ENCODE peak calls at places on chromosomes 12 and 14, in eight cellular contexts. One of them, this sample, is unnamed.

GRCh38 chr14:105486974-105487448 is 325 bp downstream of the CRIP1 start:
- DNase-seq in pancreas: no peak
- DNase-seq in iris pigment epithelial cell: no peak
- DNase-seq in CD8-positive, alpha-beta memory T cell: peak; percentile 58
- DNase-seq in PC-3: no peak
- DNase-seq in hippocampal formation: no peak
- DNase-seq in cardiac fibroblast: no peak
- DNase-seq in stomach: no peak
- DNase-seq in this sample: no peak

GRCh38 chr12:105469182-105469581 is 138.7 kb downstream of the C12orf75 start:
- DNase-seq in pancreas: no peak
- DNase-seq in iris pigment epithelial cell: no peak
- DNase-seq in cardiac fibroblast: no peak
- DNase-seq in stomach: no peak
- DNase-seq in PC-3: no peak
- DNase-seq in CD8-positive, alpha-beta memory T cell: no peak
- DNase-seq in hippocampal formation: no peak
- DNase-seq in this sample: no peak

GRCh38 chr12:13144266-13144828 is 40.9 kb upstream of the GSG1 start:
- DNase-seq in CD8-positive, alpha-beta memory T cell: no peak
- DNase-seq in cardiac fibroblast: no peak
- DNase-seq in hippocampal formation: no peak
- DNase-seq in stomach: no peak
- DNase-seq in pancreas: no peak
- DNase-seq in iris pigment epithelial cell: no peak
- DNase-seq in PC-3: no peak
- DNase-seq in this sample: peak; percentile 21

GRCh38 chr12:48219635-48220034 is 16.5 kb upstream of the OR10AD1 start:
- DNase-seq in cardiac fibroblast: no peak
- DNase-seq in stomach: no peak
- DNase-seq in CD8-positive, alpha-beta memory T cell: no peak
- DNase-seq in hippocampal formation: no peak
- DNase-seq in pancreas: no peak
- DNase-seq in iris pigment epithelial cell: no peak
- DNase-seq in PC-3: no peak
- DNase-seq in this sample: no peak

GRCh38 chr12:24039113-24039525 is 89.6 kb upstream of the SOX5 start:
- DNase-seq in stomach: no peak
- DNase-seq in cardiac fibroblast: peak; percentile 88
- DNase-seq in hippocampal formation: no peak
- DNase-seq in CD8-positive, alpha-beta memory T cell: no peak
- DNase-seq in pancreas: no peak
- DNase-seq in iris pigment epithelial cell: peak; percentile 99
- DNase-seq in PC-3: peak; percentile 49
- DNase-seq in this sample: no peak

GRCh38 chr14:27958757-27959156 is 807.8 kb upstream of the FOXG1 start:
- DNase-seq in PC-3: no peak
- DNase-seq in pancreas: no peak
- DNase-seq in iris pigment epithelial cell: no peak
- DNase-seq in CD8-positive, alpha-beta memory T cell: no peak
- DNase-seq in stomach: no peak
- DNase-seq in hippocampal formation: no peak
- DNase-seq in cardiac fibroblast: no peak
- DNase-seq in this sample: no peak

GRCh38 chr12:68148261-68148951 is 11.1 kb downstream of the IFNG start:
- DNase-seq in iris pigment epithelial cell: no peak
- DNase-seq in PC-3: no peak
- DNase-seq in stomach: no peak
- DNase-seq in pancreas: no peak
- DNase-seq in cardiac fibroblast: no peak
- DNase-seq in CD8-positive, alpha-beta memory T cell: no peak
- DNase-seq in hippocampal formation: no peak
- DNase-seq in this sample: no peak

GRCh38 chr14:101002738-101003137 is 99.2 kb upstream of the RTL1 start:
- DNase-seq in hippocampal formation: no peak
- DNase-seq in PC-3: no peak
- DNase-seq in iris pigment epithelial cell: no peak
- DNase-seq in CD8-positive, alpha-beta memory T cell: no peak
- DNase-seq in stomach: no peak
- DNase-seq in pancreas: no peak
- DNase-seq in cardiac fibroblast: no peak
- DNase-seq in this sample: no peak

GRCh38 chr12:1842183-1842904 is 22.0 kb downstream of the LRTM2 start:
- DNase-seq in hippocampal formation: no peak
- DNase-seq in CD8-positive, alpha-beta memory T cell: no peak
- DNase-seq in iris pigment epithelial cell: no peak
- DNase-seq in stomach: no peak
- DNase-seq in cardiac fibroblast: no peak
- DNase-seq in PC-3: no peak
- DNase-seq in pancreas: peak; percentile 40
- DNase-seq in this sample: peak; percentile 83

GRCh38 chr12:51434305-51434704 is 9.7 kb downstream of the SLC4A8 start:
- DNase-seq in pancreas: no peak
- DNase-seq in hippocampal formation: no peak
- DNase-seq in stomach: no peak
- DNase-seq in iris pigment epithelial cell: peak; percentile 23
- DNase-seq in PC-3: no peak
- DNase-seq in cardiac fibroblast: no peak
- DNase-seq in CD8-positive, alpha-beta memory T cell: no peak
- DNase-seq in this sample: no peak

GRCh38 chr14:70882771-70883492 is 24.3 kb upstream of the PCNX1 start:
- DNase-seq in pancreas: no peak
- DNase-seq in cardiac fibroblast: peak; percentile 83
- DNase-seq in CD8-positive, alpha-beta memory T cell: no peak
- DNase-seq in hippocampal formation: no peak
- DNase-seq in iris pigment epithelial cell: peak; percentile 87
- DNase-seq in PC-3: peak; percentile 58
- DNase-seq in stomach: no peak
- DNase-seq in this sample: peak; percentile 24

GRCh38 chr12:45612044-45612794 is 117.3 kb upstream of the ARID2 start:
- DNase-seq in CD8-positive, alpha-beta memory T cell: no peak
- DNase-seq in PC-3: peak; percentile 39
- DNase-seq in iris pigment epithelial cell: peak; percentile 74
- DNase-seq in hippocampal formation: no peak
- DNase-seq in cardiac fibroblast: peak; percentile 22
- DNase-seq in stomach: no peak
- DNase-seq in pancreas: no peak
- DNase-seq in this sample: no peak

GRCh38 chr12:129009833-129010232 is 156.6 kb downstream of the GLT1D1 start:
- DNase-seq in pancreas: no peak
- DNase-seq in stomach: peak; percentile 27
- DNase-seq in PC-3: no peak
- DNase-seq in iris pigment epithelial cell: no peak
- DNase-seq in hippocampal formation: no peak
- DNase-seq in CD8-positive, alpha-beta memory T cell: no peak
- DNase-seq in cardiac fibroblast: no peak
- DNase-seq in this sample: no peak

GRCh38 chr12:109263439-109263838 is 45.6 kb downstream of the FOXN4 start:
- DNase-seq in CD8-positive, alpha-beta memory T cell: no peak
- DNase-seq in stomach: no peak
- DNase-seq in pancreas: no peak
- DNase-seq in PC-3: no peak
- DNase-seq in cardiac fibroblast: no peak
- DNase-seq in hippocampal formation: no peak
- DNase-seq in iris pigment epithelial cell: no peak
- DNase-seq in this sample: no peak

GRCh38 chr14:89167705-89168104 is 249.3 kb downstream of the FOXN3 start:
- DNase-seq in CD8-positive, alpha-beta memory T cell: no peak
- DNase-seq in iris pigment epithelial cell: no peak
- DNase-seq in PC-3: no peak
- DNase-seq in cardiac fibroblast: no peak
- DNase-seq in pancreas: no peak
- DNase-seq in stomach: no peak
- DNase-seq in hippocampal formation: no peak
- DNase-seq in this sample: no peak

GRCh38 chr12:31217356-31218130 is 108.4 kb downstream of the SINHCAF start:
- DNase-seq in iris pigment epithelial cell: no peak
- DNase-seq in hippocampal formation: no peak
- DNase-seq in PC-3: no peak
- DNase-seq in pancreas: peak; percentile 43
- DNase-seq in CD8-positive, alpha-beta memory T cell: no peak
- DNase-seq in stomach: no peak
- DNase-seq in cardiac fibroblast: no peak
- DNase-seq in this sample: no peak

GRCh38 chr12:87119713-87120112 is 863.5 kb upstream of the MGAT4C start:
- DNase-seq in iris pigment epithelial cell: no peak
- DNase-seq in CD8-positive, alpha-beta memory T cell: no peak
- DNase-seq in cardiac fibroblast: peak; percentile 35
- DNase-seq in pancreas: no peak
- DNase-seq in stomach: no peak
- DNase-seq in hippocampal formation: no peak
- DNase-seq in PC-3: no peak
- DNase-seq in this sample: no peak

GRCh38 chr14:50675597-50675996 is 7.5 kb upstream of the SAV1 start:
- DNase-seq in iris pigment epithelial cell: no peak
- DNase-seq in PC-3: peak; percentile 62
- DNase-seq in CD8-positive, alpha-beta memory T cell: no peak
- DNase-seq in hippocampal formation: no peak
- DNase-seq in pancreas: no peak
- DNase-seq in stomach: no peak
- DNase-seq in cardiac fibroblast: no peak
- DNase-seq in this sample: no peak

GRCh38 chr14:56333361-56334279 is 215.4 kb downstream of the PELI2 start:
- DNase-seq in stomach: no peak
- DNase-seq in iris pigment epithelial cell: peak; percentile 92
- DNase-seq in PC-3: peak; percentile 91
- DNase-seq in CD8-positive, alpha-beta memory T cell: no peak
- DNase-seq in hippocampal formation: no peak
- DNase-seq in cardiac fibroblast: peak; percentile 81
- DNase-seq in pancreas: no peak
- DNase-seq in this sample: peak; percentile 11

GRCh38 chr12:67501362-67501761 is 147.2 kb upstream of the DYRK2 start:
- DNase-seq in CD8-positive, alpha-beta memory T cell: no peak
- DNase-seq in cardiac fibroblast: no peak
- DNase-seq in pancreas: no peak
- DNase-seq in stomach: no peak
- DNase-seq in hippocampal formation: no peak
- DNase-seq in iris pigment epithelial cell: no peak
- DNase-seq in PC-3: no peak
- DNase-seq in this sample: no peak

GRCh38 chr12:120286768-120287490 is 4.8 kb downstream of the RNU4-2 start:
- DNase-seq in iris pigment epithelial cell: no peak
- DNase-seq in CD8-positive, alpha-beta memory T cell: no peak
- DNase-seq in cardiac fibroblast: no peak
- DNase-seq in PC-3: peak; percentile 79
- DNase-seq in hippocampal formation: no peak
- DNase-seq in pancreas: no peak
- DNase-seq in stomach: no peak
- DNase-seq in this sample: no peak

GRCh38 chr14:55438066-55438683 is 2.2 kb downstream of the TBPL2 start:
- DNase-seq in cardiac fibroblast: peak; percentile 82
- DNase-seq in PC-3: peak; percentile 92
- DNase-seq in hippocampal formation: no peak
- DNase-seq in stomach: no peak
- DNase-seq in CD8-positive, alpha-beta memory T cell: no peak
- DNase-seq in pancreas: no peak
- DNase-seq in iris pigment epithelial cell: peak; percentile 73
- DNase-seq in this sample: no peak

GRCh38 chr12:51938744-51939143 is 12.8 kb upstream of the ACVR1B start:
- DNase-seq in pancreas: no peak
- DNase-seq in stomach: no peak
- DNase-seq in CD8-positive, alpha-beta memory T cell: no peak
- DNase-seq in iris pigment epithelial cell: no peak
- DNase-seq in hippocampal formation: no peak
- DNase-seq in cardiac fibroblast: no peak
- DNase-seq in PC-3: no peak
- DNase-seq in this sample: no peak

GRCh38 chr12:6282453-6282840 is 28.0 kb upstream of the PLEKHG6 start:
- DNase-seq in PC-3: no peak
- DNase-seq in hippocampal formation: no peak
- DNase-seq in pancreas: no peak
- DNase-seq in iris pigment epithelial cell: no peak
- DNase-seq in stomach: no peak
- DNase-seq in cardiac fibroblast: no peak
- DNase-seq in CD8-positive, alpha-beta memory T cell: no peak
- DNase-seq in this sample: no peak

GRCh38 chr14:69048456-69048855 is 69.4 kb upstream of the ACTN1 start:
- DNase-seq in pancreas: no peak
- DNase-seq in PC-3: peak; percentile 20
- DNase-seq in CD8-positive, alpha-beta memory T cell: no peak
- DNase-seq in stomach: peak; percentile 72
- DNase-seq in iris pigment epithelial cell: peak; percentile 54
- DNase-seq in cardiac fibroblast: peak; percentile 37
- DNase-seq in hippocampal formation: no peak
- DNase-seq in this sample: no peak

GRCh38 chr14:29548948-29549370 is 378.7 kb downstream of the PRKD1 start:
- DNase-seq in iris pigment epithelial cell: peak; percentile 81
- DNase-seq in cardiac fibroblast: peak; percentile 84
- DNase-seq in hippocampal formation: no peak
- DNase-seq in CD8-positive, alpha-beta memory T cell: no peak
- DNase-seq in PC-3: peak; percentile 77
- DNase-seq in stomach: no peak
- DNase-seq in pancreas: no peak
- DNase-seq in this sample: no peak